ENCODE peak calls at places on chromosomes 3 and 15, in ten cellular contexts. A, B, Q, K, W, C, X, D, L and Y are unnamed samples.

GRCh38 chr3:62567097-62568021 is 194.0 kb upstream of the FEZF2 start:
- DNase-seq in Q (peak; percentile 69), L (no peak), K (peak; percentile 80), B (peak; percentile 93), D (no peak), C (no peak), A (no peak), X (peak; percentile 21), W (peak; percentile 55), Y (no peak)

GRCh38 chr3:14549256-14549931 is 9.3 kb upstream of the GRIP2 start:
- DNase-seq in L (no peak), W (no peak), D (no peak), A (no peak), C (no peak), B (no peak), Q (no peak), K (no peak), X (no peak), Y (no peak)

GRCh38 chr15:79090487-79091203 is at the start of gene RASGRF1:
- DNase-seq in W (no peak), K (peak; percentile 33), A (no peak), D (no peak), C (no peak), L (peak; percentile 42), B (no peak), Q (peak; percentile 61), X (peak; percentile 16), Y (peak; percentile 34)

GRCh38 chr15:80861776-80862175 is 82.6 kb downstream of the CEMIP start:
- DNase-seq in D (no peak), C (no peak), L (no peak), W (no peak), B (peak; percentile 25), X (no peak), Q (peak; percentile 35), A (no peak), K (no peak), Y (no peak)

GRCh38 chr15:56913670-56914069 is 4.8 kb upstream of the TCF12 start:
- DNase-seq in D (no peak), A (no peak), W (no peak), Q (no peak), K (no peak), C (no peak), X (no peak), B (no peak), L (no peak), Y (no peak)

GRCh38 chr15:34119291-34119690 is 17.4 kb downstream of the PGBD4 start:
- DNase-seq in X (no peak), D (no peak), Q (no peak), C (no peak), B (peak; percentile 28), W (no peak), A (no peak), K (no peak), L (no peak), Y (no peak)

GRCh38 chr3:77134801-77135200 is 94.9 kb downstream of the ROBO2 start:
- DNase-seq in Q (no peak), X (no peak), A (no peak), K (no peak), W (no peak), C (no peak), L (no peak), D (no peak), B (no peak), Y (no peak)

GRCh38 chr3:135237371-135237770 is 442.3 kb downstream of the EPHB1 start:
- DNase-seq in W (no peak), K (no peak), D (no peak), Q (no peak), X (no peak), B (no peak), L (no peak), C (no peak), A (no peak), Y (no peak)

GRCh38 chr3:59429203-59429602 is 379.4 kb upstream of the CFAP20DC start:
- DNase-seq in A (no peak), D (no peak), B (no peak), X (no peak), K (no peak), W (no peak), Q (no peak), C (no peak), L (no peak), Y (no peak)

GRCh38 chr3:58052373-58053273 is 44.4 kb downstream of the FLNB start:
- DNase-seq in Q (peak; percentile 68), B (peak; percentile 95), K (peak; percentile 92), D (no peak), A (no peak), L (no peak), W (peak; percentile 75), C (no peak), X (peak; percentile 84), Y (no peak)

DNA sequence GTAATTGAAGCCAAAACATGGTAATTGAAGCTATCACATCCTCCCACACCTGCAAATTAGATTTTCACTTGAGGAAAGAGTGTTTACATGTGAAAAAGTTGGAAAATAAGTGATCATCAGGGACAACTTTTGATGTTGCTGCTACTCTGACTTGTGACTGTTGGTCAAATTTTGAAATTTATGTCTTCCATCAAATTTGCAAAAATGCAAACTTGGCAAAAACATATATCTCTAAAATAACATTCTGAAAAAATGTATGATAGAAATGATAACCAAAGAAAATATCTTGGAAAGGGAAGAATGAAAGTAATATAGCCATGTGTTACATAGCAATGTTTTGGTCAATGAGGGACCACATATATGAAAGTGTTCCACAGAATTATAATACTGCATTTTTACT is 703.9 kb upstream of the SEMA6D start:
- DNase-seq in X (no peak), A (no peak), L (no peak), B (no peak), D (no peak), K (no peak), W (no peak), C (no peak), Q (no peak), Y (no peak)
- H3K9me3 ChIP-seq in X (no peaks in the 10 kb centered on the region), A (no peaks in the 10 kb centered on the region), L (no peaks in the 10 kb centered on the region), B (no peaks in the 10 kb centered on the region), D (no peaks in the 10 kb centered on the region), K (no peaks in the 10 kb centered on the region), W (no peaks in the 10 kb centered on the region), C (no peaks in the 10 kb centered on the region), Q (no peaks in the 10 kb centered on the region), Y (no peaks in the 10 kb centered on the region)

GRCh38 chr3:35675621-35676020 is 36.3 kb downstream of the ARPP21 start:
- DNase-seq in B (no peak), Q (no peak), C (no peak), X (no peak), L (no peak), K (no peak), D (no peak), W (no peak), A (no peak), Y (no peak)

GRCh38 chr3:35677797-35678196 is 38.5 kb downstream of the ARPP21 start:
- DNase-seq in A (no peak), L (no peak), W (no peak), X (no peak), D (no peak), Q (no peak), B (no peak), C (no peak), K (no peak), Y (no peak)

GRCh38 chr3:35680866-35681650 is 41.7 kb downstream of the ARPP21 start:
- DNase-seq in W (no peak), X (no peak), Q (no peak), D (no peak), C (no peak), L (no peak), K (no peak), A (no peak), B (no peak), Y (no peak)

GRCh38 chr3:35679409-35680080 is 40.2 kb downstream of the ARPP21 start:
- DNase-seq in L (no peak), K (no peak), B (no peak), W (no peak), X (no peak), Q (no peak), C (no peak), D (no peak), A (no peak), Y (no peak)

DNA sequence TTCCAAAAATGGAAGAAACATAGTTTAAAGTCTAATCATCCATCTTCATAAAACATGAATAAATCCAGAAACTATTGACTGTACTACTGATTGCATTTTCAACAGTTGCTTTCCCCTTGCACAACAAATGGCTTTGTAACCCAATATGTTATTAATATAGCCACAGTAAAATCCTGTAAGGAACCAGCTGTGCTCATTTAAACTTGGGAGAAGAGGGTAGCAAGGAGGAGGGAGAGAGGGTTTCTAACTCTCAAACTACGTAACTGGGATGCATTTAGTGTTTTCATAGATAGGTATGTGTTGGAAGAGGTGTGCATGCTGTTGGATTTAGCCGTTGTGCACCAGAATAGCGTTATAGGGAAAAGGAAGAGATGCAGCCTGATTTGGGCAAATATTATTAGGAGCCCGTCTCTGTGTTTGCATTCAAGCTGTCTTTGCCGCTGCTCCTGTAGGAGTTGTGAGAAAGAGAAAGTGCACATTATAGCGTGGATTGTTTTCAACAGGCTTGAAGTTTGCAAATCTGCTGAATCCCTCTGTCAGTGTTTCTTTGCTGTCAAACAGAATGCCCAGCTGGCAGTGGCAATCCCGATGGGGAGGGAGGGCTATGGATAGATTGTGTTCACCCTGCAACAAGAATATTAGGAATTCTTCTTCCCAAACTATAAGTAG is 39.4 kb downstream of the ARPP21 start:
- DNase-seq in Q (no peak), K (no peak), A (no peak), X (no peak), B (no peak), W (no peak), C (no peak), L (no peak), D (no peak), Y (no peak)
- H3K4me3 ChIP-seq in Q (no peak overlapping the region), K (no peak overlapping the region), A (no peak overlapping the region), X (no peak overlapping the region), B (no peak overlapping the region), W (no peak overlapping the region), C (no peak overlapping the region), L (no peak overlapping the region), D (no peak overlapping the region), Y (no peak overlapping the region)

GRCh38 chr15:24919446-24919845 is 35.3 kb upstream of the SNRPN start:
- DNase-seq in X (no peak), L (no peak), D (no peak), A (no peak), Q (no peak), K (no peak), C (peak; percentile 52), W (no peak), B (no peak), Y (no peak)
- H3K9me3 ChIP-seq in X (no peaks in the 10 kb centered on the region), L (no peaks in the 10 kb centered on the region), D (no peaks in the 10 kb centered on the region), A (peaks cover 6% of the 10 kb centered on the region), Q (no peaks in the 10 kb centered on the region), K (no peaks in the 10 kb centered on the region), C (no peaks in the 10 kb centered on the region), W (no peaks in the 10 kb centered on the region), B (no peaks in the 10 kb centered on the region), Y (no peaks in the 10 kb centered on the region)

DNA sequence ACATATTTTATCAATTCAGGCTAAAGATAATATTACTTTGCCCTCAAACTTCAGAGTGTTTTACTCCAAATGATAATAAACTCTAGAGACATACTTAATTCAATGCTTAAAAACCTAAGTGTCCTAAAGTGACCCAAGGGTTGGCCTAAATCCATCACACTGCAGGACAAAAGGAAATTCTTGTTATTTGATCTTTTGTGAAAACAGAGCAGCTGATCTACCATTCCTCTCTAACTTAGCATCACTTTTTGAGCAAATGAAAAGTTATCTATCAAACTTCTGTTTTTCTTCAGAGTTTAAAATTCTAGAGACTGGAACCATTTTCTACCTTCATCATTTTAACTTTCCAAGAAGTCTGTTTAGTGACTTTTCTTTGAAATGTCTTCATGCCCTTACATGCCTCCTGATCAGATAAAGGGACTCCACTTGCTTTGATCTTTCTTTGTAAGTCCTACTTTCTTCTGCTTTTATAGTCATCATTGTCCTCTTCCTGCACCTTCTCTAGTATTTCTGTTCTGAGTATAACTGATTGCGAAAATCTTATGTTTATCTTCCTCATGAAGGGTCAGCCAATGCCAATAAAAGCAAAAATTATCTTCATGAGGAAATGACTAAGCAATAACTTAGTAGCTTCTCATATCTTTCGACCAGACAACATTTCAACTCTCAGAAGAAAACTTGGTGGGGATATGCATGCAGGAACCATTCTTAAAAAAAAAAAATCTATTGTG is 378.7 kb upstream of the TGFBR2 start:
- DNase-seq in L (no peak), D (no peak), W (no peak), B (peak; percentile 93), A (no peak), Q (no peak), C (no peak), X (no peak), K (no peak), Y (no peak)
- H3K4me3 ChIP-seq in L (no peak overlapping the region), D (no peak overlapping the region), W (no peak overlapping the region), B (no peak overlapping the region), A (no peak overlapping the region), Q (no peak overlapping the region), C (no peak overlapping the region), X (no peak overlapping the region), K (no peak overlapping the region), Y (no peak overlapping the region)